ENCODE peak calls at places on chromosomes 16 and 17, in seven cellular contexts. P, L, N, A, T, V and O are unnamed samples.

GRCh38 chr17:60139438-60140285 is 10.1 kb upstream of the CA4 start:
- DNase-seq in P (peak; percentile 74), L (peak; percentile 84), N (peak; percentile 60), A (no peak), T (peak; percentile 72), V (peak; percentile 29), O (peak; percentile 80)

GRCh38 chr17:48952904-48953303 is 8.3 kb upstream of the SNF8 start:
- DNase-seq in A (no peak), V (no peak), P (no peak), L (no peak), T (no peak), N (no peak), O (no peak)

GRCh38 chr16:17334096-17334495 is 136.7 kb downstream of the XYLT1 start:
- DNase-seq in N (no peak), L (no peak), V (no peak), A (no peak), T (no peak), P (no peak), O (no peak)

GRCh38 chr17:77214743-77215142 is 74.0 kb downstream of the SEC14L1 start:
- DNase-seq in A (no peak), V (peak; percentile 33), P (no peak), L (no peak), N (no peak), T (no peak), O (no peak)

GRCh38 chr16:65111306-65111705 is 10.6 kb downstream of the CDH11 start:
- DNase-seq in V (no peak), N (no peak), P (no peak), L (no peak), A (no peak), T (no peak), O (no peak)

GRCh38 chr17:81329279-81329926 is 34.3 kb upstream of the SLC38A10 start:
- DNase-seq in L (peak; percentile 85), P (no peak), A (peak; percentile 49), T (peak; percentile 94), N (no peak), V (peak; percentile 100), O (peak; percentile 93)

GRCh38 chr16:2597560-2597902 is 59.7 kb downstream of the PDPK1 start:
- DNase-seq in P (no peak), N (no peak), L (no peak), V (no peak), A (no peak), T (peak; percentile 8), O (no peak)

GRCh38 chr17:79583475-79583874 is 27.4 kb downstream of the RBFOX3 start:
- DNase-seq in L (no peak), T (no peak), P (no peak), V (no peak), A (no peak), N (no peak), O (no peak)

GRCh38 chr17:5676012-5676411 is 91.7 kb upstream of the NLRP1 start:
- DNase-seq in P (no peak), A (no peak), N (no peak), T (no peak), L (no peak), V (no peak), O (no peak)

GRCh38 chr17:8935194-8935593 is 30.3 kb downstream of the PIK3R5 start:
- DNase-seq in V (no peak), P (peak; percentile 61), N (no peak), A (no peak), L (no peak), T (no peak), O (no peak)

GRCh38 chr16:17166095-17166494 is 304.7 kb downstream of the XYLT1 start:
- DNase-seq in N (no peak), V (no peak), T (no peak), P (no peak), A (no peak), L (no peak), O (no peak)

GRCh38 chr17:34637548-34638525 is 58.5 kb downstream of the TMEM132E start:
- DNase-seq in V (peak; percentile 37), A (no peak), T (peak; percentile 78), N (peak; percentile 80), L (peak; percentile 87), P (peak; percentile 82), O (peak; percentile 77)

GRCh38 chr16:81848306-81848853 is 69.3 kb downstream of the PLCG2 start:
- DNase-seq in V (no peak), L (no peak), T (no peak), N (no peak), A (no peak), P (no peak), O (no peak)

GRCh38 chr16:73091199-73091598 is 43.3 kb upstream of the ZFHX3 start:
- DNase-seq in N (no peak), A (no peak), V (no peak), T (no peak), L (no peak), P (no peak), O (no peak)

GRCh38 chr16:51154271-51155171 is 3.5 kb upstream of the SALL1 start:
- DNase-seq in P (no peak), T (peak; percentile 48), A (no peak), L (no peak), N (no peak), V (no peak), O (no peak)

GRCh38 chr17:78151514-78152008 is 5.4 kb downstream of the C17orf99 start:
- DNase-seq in T (no peak), N (no peak), P (no peak), V (peak; percentile 82), L (no peak), A (no peak), O (no peak)

GRCh38 chr17:29625037-29625750 is 2.5 kb upstream of the CORO6 start:
- DNase-seq in V (peak; percentile 40), P (no peak), T (no peak), A (no peak), N (no peak), L (peak; percentile 53), O (peak; percentile 43)

GRCh38 chr17:43015579-43015978 is 6.6 kb downstream of the VAT1 start:
- DNase-seq in L (no peak), P (no peak), A (no peak), N (no peak), V (no peak), T (peak; percentile 61), O (peak; percentile 70)

GRCh38 chr17:50199651-50200446 is 1.6 kb downstream of the COL1A1 start:
- DNase-seq in L (peak; percentile 94), T (peak; percentile 90), A (peak; percentile 55), N (peak; percentile 62), V (peak; percentile 92), P (peak; percentile 53), O (peak; percentile 82)

GRCh38 chr16:46830417-46830901 is 521 bp downstream of the C16orf87 start:
- DNase-seq in A (no peak), T (peak; percentile 59), L (peak; percentile 66), P (peak; percentile 39), V (peak; percentile 3), N (peak; percentile 22), O (peak; percentile 49)

GRCh38 chr17:18947866-18948265 is 4.1 kb upstream of the SLC5A10 start:
- DNase-seq in L (no peak), N (no peak), T (no peak), P (no peak), A (no peak), V (no peak), O (no peak)

GRCh38 chr17:11094377-11094776 is 146.6 kb upstream of the SHISA6 start:
- DNase-seq in V (no peak), L (no peak), A (no peak), P (no peak), T (no peak), N (no peak), O (no peak)

GRCh38 chr16:9900576-9900975 is 281.7 kb downstream of the GRIN2A start:
- DNase-seq in L (no peak), T (no peak), N (no peak), P (no peak), V (no peak), A (no peak), O (no peak)

GRCh38 chr17:77733576-77734296 is 224.8 kb upstream of the TNRC6C start:
- DNase-seq in V (no peak), L (peak; percentile 31), A (peak; percentile 22), N (no peak), T (no peak), P (no peak), O (no peak)

GRCh38 chr16:86508947-86509758 is 1.2 kb upstream of the FOXF1 start:
- DNase-seq in V (peak; percentile 27), N (no peak), T (peak; percentile 57), A (no peak), L (peak; percentile 72), P (no peak), O (peak; percentile 26)

GRCh38 chr17:78454346-78454745 is 75.9 kb downstream of the PGS1 start:
- DNase-seq in N (no peak), A (no peak), T (no peak), L (no peak), V (no peak), P (no peak), O (no peak)

GRCh38 chr17:20728181-20728580 is 148.7 kb downstream of the CDRT15L2 start:
- DNase-seq in N (no peak), L (no peak), V (no peak), A (no peak), P (no peak), T (no peak), O (no peak)

GRCh38 chr16:57527027-57527426 is 9.3 kb downstream of the CCDC102A start:
- DNase-seq in A (no peak), T (no peak), P (no peak), V (no peak), N (no peak), L (no peak), O (no peak)